ENCODE peak calls at places on chromosome 14, in four cellular contexts. A is CD8-positive, alpha-beta T cell; N is A549; X is transverse colon. D is an unnamed sample. For H3K4me1, the result is how much of the 10 kb centered on the place peaks cover.

GRCh38 chr14:104549536-104550339 is 29.8 kb upstream of the C14orf180 start:
- DNase-seq in A (no peak), N (no peak), X (no peak), D (no peak)

GRCh38 chr14:54291491-54292191 is 105.2 kb upstream of the CDKN3 start:
- DNase-seq in A (no peak), N (no peak), X (no peak), D (no peak)

GRCh38 chr14:94097091-94097490 is 13.4 kb upstream of the IFI27 start:
- DNase-seq in A (no peak), N (no peak), X (no peak), D (no peak)

GRCh38 chr14:37247777-37248461 is 50.2 kb downstream of the MIPOL1 start:
- DNase-seq in A (no peak), N (no peak), X (no peak), D (no peak)

GRCh38 chr14:105528859-105529505 is 2.6 kb downstream of the TMEM121 start:
- DNase-seq in A (no peak), N (no peak), X (no peak), D (no peak)

GRCh38 chr14:71175491-71175890 is 268.2 kb downstream of the PCNX1 start:
- DNase-seq in A (no peak), N (no peak), X (no peak), D (no peak)

GRCh38 chr14:49986344-49987014 is 93.6 kb downstream of the ARF6 start:
- DNase-seq in A (no peak), N (no peak), X (no peak), D (no peak)

GRCh38 chr14:55301722-55302121 is 30.5 kb downstream of the FBXO34 start:
- DNase-seq in A (no peak), N (peak), X (no peak), D (no peak)

GRCh38 chr14:101250336-101250947 is 310.9 kb upstream of the DIO3 start:
- DNase-seq in A (peak), N (no peak), X (no peak), D (no peak)

GRCh38 chr14:30573203-30573814 is 14.4 kb downstream of the G2E3 start:
- DNase-seq in A (no peak), N (peak), X (no peak), D (no peak)

GRCh38 chr14:51548187-51548586 is 103.5 kb upstream of the FRMD6 start:
- DNase-seq in A (no peak), N (no peak), X (no peak), D (no peak)

GRCh38 chr14:92198804-92199203 is 77.0 kb downstream of the CPSF2 start:
- DNase-seq in A (no peak), N (no peak), X (no peak), D (no peak)

GRCh38 chr14:68677901-68678300 is 115.0 kb downstream of the ZFP36L1 start:
- DNase-seq in A (no peak), N (no peak), X (no peak), D (no peak)

DNA sequence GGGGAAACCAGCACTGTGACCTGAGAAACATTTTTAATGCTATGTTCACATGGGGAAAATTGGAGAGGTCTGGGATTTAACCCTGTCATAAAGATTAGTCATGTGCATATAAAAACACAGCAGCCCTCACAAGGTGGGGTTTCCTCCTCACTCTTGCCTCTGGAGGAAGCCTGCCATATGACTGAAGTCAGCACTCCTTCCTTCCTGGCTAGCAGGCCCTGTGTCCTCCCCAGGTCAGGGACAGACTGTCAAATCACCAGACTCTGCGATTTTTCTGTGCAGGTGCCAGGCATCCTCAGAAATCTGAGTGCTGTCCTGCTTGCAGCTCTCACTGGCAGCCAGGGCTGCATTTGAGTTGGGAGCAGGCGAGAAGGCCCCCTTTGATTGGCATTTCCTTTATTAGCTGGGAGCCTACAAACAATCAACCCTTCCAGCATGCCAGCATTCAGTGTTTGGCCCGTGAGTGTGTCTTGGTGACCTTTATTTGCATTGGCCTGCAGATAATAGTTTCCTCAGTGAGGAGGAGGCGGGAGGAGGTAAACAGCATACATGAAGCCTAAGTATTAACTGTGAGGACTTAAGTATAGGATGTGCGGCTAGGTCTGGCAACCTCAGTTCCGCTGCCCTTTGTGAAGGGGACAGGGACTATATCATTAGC is 183.8 kb upstream of the ARHGAP5 start:
- DNase-seq in A (no peak), N (no peak), X (no peak), D (no peak)
- H3K27ac ChIP-seq in A (no peak), N (no peak), X (no peak), D (no peak)

GRCh38 chr14:22865424-22866215 is 5.9 kb upstream of the LRP10 start:
- DNase-seq in A (no peak), N (no peak), X (no peak), D (no peak)

GRCh38 chr14:22864979-22865378 is 6.6 kb upstream of the LRP10 start:
- DNase-seq in A (no peak), N (no peak), X (no peak), D (no peak)

GRCh38 chr14:22856428-22856827 is 15.1 kb upstream of the LRP10 start:
- DNase-seq in A (no peak), N (no peak), X (no peak), D (no peak)

GRCh38 chr14:22866874-22867273 is 4.7 kb upstream of the LRP10 start:
- DNase-seq in A (no peak), N (no peak), X (no peak), D (no peak)

DNA sequence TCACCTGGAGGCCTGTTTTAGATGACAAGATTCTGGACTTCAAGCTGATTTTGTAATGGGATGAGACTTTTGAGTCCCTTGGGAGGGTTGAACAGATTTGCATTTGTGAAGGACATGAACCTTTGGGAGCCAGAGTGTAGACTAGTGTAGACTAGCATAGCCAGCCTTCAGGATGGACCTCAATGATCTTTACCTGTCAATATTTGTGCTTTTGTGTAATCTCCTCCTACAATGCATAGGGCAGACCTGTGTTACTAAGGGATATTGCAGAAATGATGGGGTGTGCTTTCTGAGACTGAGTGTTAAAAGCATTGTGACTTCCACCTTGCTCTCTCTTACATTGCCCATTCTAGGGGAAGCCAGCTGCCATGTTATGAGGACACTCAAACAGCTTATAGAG is 9.9 kb upstream of the LRP10 start:
- DNase-seq in A (no peak), N (no peak), X (no peak), D (no peak)
- H3K4me3 ChIP-seq in A (no peak), N (no peak), X (no peak), D (no peak)

GRCh38 chr14:103544627-103545218 is 15.7 kb downstream of the TRMT61A start:
- DNase-seq in A (no peak), N (no peak), X (no peak), D (no peak)

GRCh38 chr14:103542545-103543088 is 13.6 kb downstream of the TRMT61A start:
- DNase-seq in A (no peak), N (no peak), X (peak), D (peak)

GRCh38 chr14:103541944-103542544 is 13.0 kb downstream of the TRMT61A start:
- DNase-seq in A (no peak), N (no peak), X (no peak), D (no peak)

GRCh38 chr14:103543721-103544626 is 15.0 kb downstream of the TRMT61A start:
- DNase-seq in A (no peak), N (no peak), X (peak), D (no peak)

GRCh38 chr14:103543140-103543539 is 14.1 kb downstream of the TRMT61A start:
- DNase-seq in A (no peak), N (no peak), X (no peak), D (no peak)
- H3K4me1 ChIP-seq in A (under half), N (under half), X (half or more), D (under half)

GRCh38 chr14:77488558-77488957 is 10.1 kb downstream of the ISM2 start:
- DNase-seq in A (no peak), N (no peak), X (no peak), D (no peak)

GRCh38 chr14:77483851-77484250 is 14.8 kb downstream of the ISM2 start:
- DNase-seq in A (no peak), N (no peak), X (no peak), D (no peak)

GRCh38 chr14:77489051-77489450 is 9.6 kb downstream of the ISM2 start:
- DNase-seq in A (no peak), N (no peak), X (no peak), D (no peak)

GRCh38 chr14:77485256-77485655 is 13.4 kb downstream of the ISM2 start:
- DNase-seq in A (no peak), N (no peak), X (no peak), D (no peak)

GRCh38 chr14:77485901-77486678 is 12.5 kb downstream of the ISM2 start:
- DNase-seq in A (no peak), N (peak), X (no peak), D (no peak)
- H3K27ac ChIP-seq in A (no peak), N (no peak), X (no peak), D (no peak)

GRCh38 chr14:67569011-67569650 is 30.9 kb downstream of the PIGH start:
- DNase-seq in A (no peak), N (no peak), X (no peak), D (no peak)
- H3K4me3 ChIP-seq in A (no peak), N (no peak), X (no peak), D (no peak)

DNA sequence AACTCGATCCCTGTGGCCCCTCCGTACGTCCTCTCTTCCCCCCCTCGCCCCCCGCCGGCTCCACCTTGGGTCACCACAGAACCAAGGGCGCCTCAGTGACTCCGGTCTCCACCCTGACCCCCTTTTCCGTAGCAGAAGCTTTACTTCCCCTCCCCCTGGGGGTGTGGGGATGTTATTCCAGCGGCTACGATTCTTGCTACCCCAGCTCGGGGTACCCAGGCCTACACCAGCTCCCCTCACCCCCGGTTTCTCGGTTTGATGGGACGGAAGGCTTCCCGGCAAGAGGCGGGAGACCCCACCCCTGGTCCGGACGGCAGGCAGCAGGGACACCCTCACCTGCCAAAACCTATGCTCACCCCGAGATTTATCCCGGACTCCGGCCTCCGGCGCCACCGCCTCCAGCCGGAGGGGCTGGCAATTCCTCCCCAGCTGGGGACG is 665 bp downstream of the RAB15 start:
- DNase-seq in A (no peak), N (no peak), X (no peak), D (no peak)
- H3K4me1 ChIP-seq in A (under half), N (under half), X (under half), D (under half)

GRCh38 chr14:23669441-23669840 is 33.3 kb downstream of the DHRS2 start:
- DNase-seq in A (no peak), N (no peak), X (no peak), D (no peak)

GRCh38 chr14:23672200-23672599 is 36.0 kb downstream of the DHRS2 start:
- DNase-seq in A (no peak), N (no peak), X (no peak), D (no peak)

GRCh38 chr14:23675906-23676305 is 39.7 kb downstream of the DHRS2 start:
- DNase-seq in A (no peak), N (no peak), X (no peak), D (no peak)

GRCh38 chr14:23670489-23670888 is 34.3 kb downstream of the DHRS2 start:
- DNase-seq in A (no peak), N (no peak), X (no peak), D (no peak)

GRCh38 chr14:23675337-23675736 is 39.2 kb downstream of the DHRS2 start:
- DNase-seq in A (no peak), N (no peak), X (no peak), D (no peak)
- H3K27ac ChIP-seq in A (no peak), N (no peak), X (no peak), D (no peak)

GRCh38 chr14:99793213-99794155 is at the start of gene EML1:
- DNase-seq in A (peak), N (peak), X (peak), D (peak)

GRCh38 chr14:99792551-99793212 is 531 bp upstream of the EML1 start:
- DNase-seq in A (no peak), N (peak), X (no peak), D (no peak)

GRCh38 chr14:99791476-99792283 is 1.5 kb upstream of the EML1 start:
- DNase-seq in A (no peak), N (no peak), X (no peak), D (no peak)

GRCh38 chr14:99795046-99795445 is 1.8 kb downstream of the EML1 start:
- DNase-seq in A (no peak), N (no peak), X (no peak), D (no peak)

DNA sequence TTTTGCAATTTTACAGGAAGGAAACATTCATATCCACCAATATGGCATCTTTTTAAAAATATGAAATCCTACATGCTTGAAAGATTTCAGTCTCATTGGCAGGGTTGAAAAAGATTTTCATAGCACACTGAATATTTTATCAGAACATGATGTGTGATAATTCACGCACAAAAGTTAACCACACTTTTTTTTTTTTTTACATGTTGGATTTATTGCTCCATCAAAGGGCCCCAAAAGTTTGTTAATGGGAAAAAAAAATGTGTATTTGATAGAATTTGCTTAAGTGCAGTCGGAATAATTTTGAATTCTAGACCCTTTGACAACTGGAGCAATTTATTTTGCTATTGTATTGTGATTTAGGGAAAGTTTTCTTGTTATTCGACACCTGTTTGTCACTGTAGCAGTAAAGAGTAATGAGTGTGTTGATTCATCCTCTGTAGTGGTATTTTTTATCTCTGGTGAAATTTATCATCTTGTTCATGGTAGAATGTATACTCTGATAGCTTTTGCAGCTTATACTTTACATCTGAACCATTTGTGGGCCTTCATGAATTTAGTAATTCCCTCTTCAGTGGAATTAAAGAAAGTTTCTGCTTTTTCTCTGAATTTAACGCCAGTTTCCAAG is 1.1 kb downstream of the EML1 start:
- DNase-seq in A (no peak), N (no peak), X (no peak), D (no peak)
- H3K4me3 ChIP-seq in A (no peak), N (peak), X (peak), D (peak)

GRCh38 chr14:22551597-22551982 is 37.4 kb downstream of the DAD1 start:
- DNase-seq in A (peak), N (no peak), X (no peak), D (no peak)
- H3K4me1 ChIP-seq in A (half or more), N (under half), X (under half), D (half or more)